ENCODE peak calls at places on chromosomes 16 and 17, in eight cellular contexts. One of them, this sample, is unnamed.

GRCh38 chr17:59837362-59838195 is 55.2 kb downstream of the TUBD1 start:
- DNase-seq in choroid plexus epithelial cell: peak; percentile 100
- DNase-seq in right lobe of liver: peak; percentile 82
- DNase-seq in HCT116: peak; percentile 100
- DNase-seq in breast epithelium: peak; percentile 65
- DNase-seq in uterus: peak; percentile 89
- DNase-seq in HL-60: peak; percentile 95
- DNase-seq in tibial artery: peak; percentile 81
- DNase-seq in this sample: peak; percentile 99

GRCh38 chr17:42536048-42536371 is at the start of gene NAGLU:
- DNase-seq in choroid plexus epithelial cell: peak; percentile 86
- DNase-seq in right lobe of liver: peak; percentile 99
- DNase-seq in HCT116: peak; percentile 63
- DNase-seq in breast epithelium: peak; percentile 96
- DNase-seq in uterus: peak; percentile 96
- DNase-seq in HL-60: peak; percentile 93
- DNase-seq in tibial artery: peak; percentile 99
- DNase-seq in this sample: peak; percentile 73

GRCh38 chr16:78984887-78985464 is 615.6 kb downstream of the MAF start:
- DNase-seq in choroid plexus epithelial cell: no peak
- DNase-seq in right lobe of liver: peak; percentile 87
- DNase-seq in HCT116: no peak
- DNase-seq in breast epithelium: no peak
- DNase-seq in uterus: no peak
- DNase-seq in HL-60: no peak
- DNase-seq in tibial artery: no peak
- DNase-seq in this sample: no peak

GRCh38 chr17:596763-597644 is 117.6 kb downstream of the VPS53 start:
- DNase-seq in choroid plexus epithelial cell: peak; percentile 78
- DNase-seq in right lobe of liver: peak; percentile 37
- DNase-seq in HCT116: peak; percentile 75
- DNase-seq in breast epithelium: no peak
- DNase-seq in uterus: no peak
- DNase-seq in HL-60: no peak
- DNase-seq in tibial artery: no peak
- DNase-seq in this sample: peak; percentile 90

GRCh38 chr17:64491034-64491860 is 5.6 kb downstream of the POLG2 start:
- DNase-seq in choroid plexus epithelial cell: peak; percentile 80
- DNase-seq in right lobe of liver: no peak
- DNase-seq in HCT116: no peak
- DNase-seq in breast epithelium: no peak
- DNase-seq in uterus: no peak
- DNase-seq in HL-60: peak; percentile 68
- DNase-seq in tibial artery: no peak
- DNase-seq in this sample: peak; percentile 59

GRCh38 chr16:54128629-54129230 is 157.9 kb downstream of the IRX3 start:
- DNase-seq in choroid plexus epithelial cell: no peak
- DNase-seq in right lobe of liver: no peak
- DNase-seq in HCT116: no peak
- DNase-seq in breast epithelium: no peak
- DNase-seq in uterus: no peak
- DNase-seq in HL-60: no peak
- DNase-seq in tibial artery: no peak
- DNase-seq in this sample: no peak

GRCh38 chr17:45221081-45221996 is at the start of gene FMNL1:
- DNase-seq in choroid plexus epithelial cell: no peak
- DNase-seq in right lobe of liver: peak; percentile 69
- DNase-seq in HCT116: no peak
- DNase-seq in breast epithelium: no peak
- DNase-seq in uterus: no peak
- DNase-seq in HL-60: peak; percentile 82
- DNase-seq in tibial artery: peak; percentile 76
- DNase-seq in this sample: no peak

GRCh38 chr17:57115377-57115776 is 30.3 kb downstream of the AKAP1 start:
- DNase-seq in choroid plexus epithelial cell: peak; percentile 63
- DNase-seq in right lobe of liver: no peak
- DNase-seq in HCT116: no peak
- DNase-seq in breast epithelium: no peak
- DNase-seq in uterus: no peak
- DNase-seq in HL-60: no peak
- DNase-seq in tibial artery: no peak
- DNase-seq in this sample: no peak

GRCh38 chr17:4938670-4939553 is 934 bp downstream of the SLC25A11 start:
- DNase-seq in choroid plexus epithelial cell: peak; percentile 26
- DNase-seq in right lobe of liver: no peak
- DNase-seq in HCT116: no peak
- DNase-seq in breast epithelium: no peak
- DNase-seq in uterus: no peak
- DNase-seq in HL-60: no peak
- DNase-seq in tibial artery: no peak
- DNase-seq in this sample: no peak

GRCh38 chr17:38333635-38334295 is 10.0 kb downstream of the GPR179 start:
- DNase-seq in choroid plexus epithelial cell: peak; percentile 35
- DNase-seq in right lobe of liver: peak; percentile 50
- DNase-seq in HCT116: no peak
- DNase-seq in breast epithelium: no peak
- DNase-seq in uterus: no peak
- DNase-seq in HL-60: peak; percentile 58
- DNase-seq in tibial artery: no peak
- DNase-seq in this sample: peak; percentile 40

GRCh38 chr16:14405611-14406537 is 224.2 kb downstream of the PARN start:
- DNase-seq in choroid plexus epithelial cell: no peak
- DNase-seq in right lobe of liver: peak; percentile 78
- DNase-seq in HCT116: no peak
- DNase-seq in breast epithelium: no peak
- DNase-seq in uterus: no peak
- DNase-seq in HL-60: no peak
- DNase-seq in tibial artery: peak; percentile 73
- DNase-seq in this sample: peak; percentile 12

GRCh38 chr17:35467824-35468223 is 19.3 kb upstream of the SLFN13 start:
- DNase-seq in choroid plexus epithelial cell: no peak
- DNase-seq in right lobe of liver: no peak
- DNase-seq in HCT116: no peak
- DNase-seq in breast epithelium: no peak
- DNase-seq in uterus: no peak
- DNase-seq in HL-60: no peak
- DNase-seq in tibial artery: no peak
- DNase-seq in this sample: no peak

GRCh38 chr16:51665599-51665998 is 514.5 kb upstream of the SALL1 start:
- DNase-seq in choroid plexus epithelial cell: no peak
- DNase-seq in right lobe of liver: no peak
- DNase-seq in HCT116: no peak
- DNase-seq in breast epithelium: no peak
- DNase-seq in uterus: no peak
- DNase-seq in HL-60: no peak
- DNase-seq in tibial artery: no peak
- DNase-seq in this sample: no peak

GRCh38 chr16:73231969-73232554 is 184.1 kb upstream of the ZFHX3 start:
- DNase-seq in choroid plexus epithelial cell: no peak
- DNase-seq in right lobe of liver: no peak
- DNase-seq in HCT116: no peak
- DNase-seq in breast epithelium: no peak
- DNase-seq in uterus: no peak
- DNase-seq in HL-60: no peak
- DNase-seq in tibial artery: no peak
- DNase-seq in this sample: no peak

GRCh38 chr16:73231379-73231778 is 183.5 kb upstream of the ZFHX3 start:
- DNase-seq in choroid plexus epithelial cell: no peak
- DNase-seq in right lobe of liver: no peak
- DNase-seq in HCT116: no peak
- DNase-seq in breast epithelium: no peak
- DNase-seq in uterus: no peak
- DNase-seq in HL-60: no peak
- DNase-seq in tibial artery: no peak
- DNase-seq in this sample: no peak

GRCh38 chr16:73232555-73233422 is 184.9 kb upstream of the ZFHX3 start:
- DNase-seq in choroid plexus epithelial cell: peak; percentile 94
- DNase-seq in right lobe of liver: no peak
- DNase-seq in HCT116: peak; percentile 36
- DNase-seq in breast epithelium: no peak
- DNase-seq in uterus: peak; percentile 78
- DNase-seq in HL-60: no peak
- DNase-seq in tibial artery: no peak
- DNase-seq in this sample: no peak

GRCh38 chr16:73230651-73231050 is 182.7 kb upstream of the ZFHX3 start:
- DNase-seq in choroid plexus epithelial cell: no peak
- DNase-seq in right lobe of liver: no peak
- DNase-seq in HCT116: no peak
- DNase-seq in breast epithelium: no peak
- DNase-seq in uterus: no peak
- DNase-seq in HL-60: no peak
- DNase-seq in tibial artery: no peak
- DNase-seq in this sample: no peak

GRCh38 chr16:73233423-73233762 is 185.5 kb upstream of the ZFHX3 start:
- DNase-seq in choroid plexus epithelial cell: no peak
- DNase-seq in right lobe of liver: no peak
- DNase-seq in HCT116: no peak
- DNase-seq in breast epithelium: no peak
- DNase-seq in uterus: no peak
- DNase-seq in HL-60: no peak
- DNase-seq in tibial artery: no peak
- DNase-seq in this sample: no peak
- H3K4me3 ChIP-seq in choroid plexus epithelial cell: no peak overlapping the region
- H3K4me3 ChIP-seq in right lobe of liver: no peak overlapping the region
- H3K4me3 ChIP-seq in HCT116: no peak overlapping the region
- H3K4me3 ChIP-seq in breast epithelium: peak overlapping the region; percentile 26
- H3K4me3 ChIP-seq in uterus: no peak overlapping the region
- H3K4me3 ChIP-seq in HL-60: no peak overlapping the region
- H3K4me3 ChIP-seq in tibial artery: peak overlapping the region; percentile 42
- H3K4me3 ChIP-seq in this sample: no peak overlapping the region

DNA sequence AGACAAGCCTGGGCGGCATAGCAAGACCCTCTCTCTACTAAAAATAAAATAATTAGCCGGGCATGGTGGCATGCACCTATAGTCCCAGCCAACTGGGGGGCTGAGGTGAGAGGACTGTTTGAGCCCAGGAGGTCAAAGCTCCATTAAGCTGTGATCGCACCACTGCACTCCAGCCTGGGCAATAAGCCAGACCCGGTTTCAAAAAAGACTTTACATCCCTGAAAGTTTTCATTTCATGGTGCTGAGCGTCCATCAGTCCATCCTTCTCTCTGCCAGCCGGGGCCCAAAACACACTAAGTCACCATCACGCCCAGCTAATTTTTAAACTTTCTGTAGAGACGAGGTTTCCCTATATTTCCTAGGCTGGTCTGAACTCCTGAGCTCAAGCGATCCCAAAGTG is 10.6 kb downstream of the RAB40B start:
- DNase-seq in choroid plexus epithelial cell: no peak
- DNase-seq in right lobe of liver: no peak
- DNase-seq in HCT116: no peak
- DNase-seq in breast epithelium: no peak
- DNase-seq in uterus: no peak
- DNase-seq in HL-60: no peak
- DNase-seq in tibial artery: no peak
- DNase-seq in this sample: no peak
- TF ChIP-seq CTCF in choroid plexus epithelial cell: no peak
- TF ChIP-seq CTCF in right lobe of liver: no peak
- TF ChIP-seq CTCF in HCT116: no peak
- TF ChIP-seq CTCF in breast epithelium: no peak
- TF ChIP-seq CTCF in uterus: no peak
- TF ChIP-seq CTCF in HL-60: no peak
- TF ChIP-seq CTCF in tibial artery: no peak
- TF ChIP-seq CTCF in this sample: no peak

GRCh38 chr16:66227766-66228530 is 138.5 kb upstream of the CDH5 start:
- DNase-seq in choroid plexus epithelial cell: no peak
- DNase-seq in right lobe of liver: peak; percentile 37
- DNase-seq in HCT116: no peak
- DNase-seq in breast epithelium: no peak
- DNase-seq in uterus: no peak
- DNase-seq in HL-60: peak; percentile 43
- DNase-seq in tibial artery: peak; percentile 48
- DNase-seq in this sample: no peak

GRCh38 chr16:66224636-66225035 is 141.9 kb upstream of the CDH5 start:
- DNase-seq in choroid plexus epithelial cell: peak; percentile 25
- DNase-seq in right lobe of liver: peak; percentile 36
- DNase-seq in HCT116: no peak
- DNase-seq in breast epithelium: no peak
- DNase-seq in uterus: no peak
- DNase-seq in HL-60: peak; percentile 24
- DNase-seq in tibial artery: peak; percentile 31
- DNase-seq in this sample: no peak

GRCh38 chr16:66225696-66226095 is 140.8 kb upstream of the CDH5 start:
- DNase-seq in choroid plexus epithelial cell: no peak
- DNase-seq in right lobe of liver: peak; percentile 27
- DNase-seq in HCT116: no peak
- DNase-seq in breast epithelium: no peak
- DNase-seq in uterus: no peak
- DNase-seq in HL-60: no peak
- DNase-seq in tibial artery: peak; percentile 41
- DNase-seq in this sample: no peak

GRCh38 chr16:66228791-66229190 is 137.7 kb upstream of the CDH5 start:
- DNase-seq in choroid plexus epithelial cell: peak; percentile 71
- DNase-seq in right lobe of liver: no peak
- DNase-seq in HCT116: no peak
- DNase-seq in breast epithelium: no peak
- DNase-seq in uterus: no peak
- DNase-seq in HL-60: no peak
- DNase-seq in tibial artery: peak; percentile 41
- DNase-seq in this sample: no peak

GRCh38 chr16:66226762-66227161 is 139.7 kb upstream of the CDH5 start:
- DNase-seq in choroid plexus epithelial cell: no peak
- DNase-seq in right lobe of liver: no peak
- DNase-seq in HCT116: no peak
- DNase-seq in breast epithelium: no peak
- DNase-seq in uterus: no peak
- DNase-seq in HL-60: no peak
- DNase-seq in tibial artery: peak; percentile 54
- DNase-seq in this sample: no peak
- H3K4me3 ChIP-seq in choroid plexus epithelial cell: no peak overlapping the region
- H3K4me3 ChIP-seq in right lobe of liver: no peak overlapping the region
- H3K4me3 ChIP-seq in HCT116: no peak overlapping the region
- H3K4me3 ChIP-seq in breast epithelium: no peak overlapping the region
- H3K4me3 ChIP-seq in uterus: no peak overlapping the region
- H3K4me3 ChIP-seq in HL-60: no peak overlapping the region
- H3K4me3 ChIP-seq in tibial artery: no peak overlapping the region
- H3K4me3 ChIP-seq in this sample: no peak overlapping the region

GRCh38 chr16:89060207-89060794 is 33.4 kb upstream of the ACSF3 start:
- DNase-seq in choroid plexus epithelial cell: no peak
- DNase-seq in right lobe of liver: no peak
- DNase-seq in HCT116: no peak
- DNase-seq in breast epithelium: no peak
- DNase-seq in uterus: no peak
- DNase-seq in HL-60: no peak
- DNase-seq in tibial artery: no peak
- DNase-seq in this sample: no peak
- TF ChIP-seq CTCF in choroid plexus epithelial cell: no peak
- TF ChIP-seq CTCF in right lobe of liver: no peak
- TF ChIP-seq CTCF in HCT116: no peak
- TF ChIP-seq CTCF in breast epithelium: no peak
- TF ChIP-seq CTCF in uterus: no peak
- TF ChIP-seq CTCF in HL-60: no peak
- TF ChIP-seq CTCF in tibial artery: no peak
- TF ChIP-seq CTCF in this sample: no peak